ENCODE peak calls at places on chromosomes 6 and 20, in four cellular contexts. K is stimulated activated CD4-positive, alpha-beta T cell treated with anti-CD3 and anti-CD28 coated beads, Interleukin-2, amount 100 ng/mL, for 24 hours; X is HuH-7.5; U is SHP77. F is an unnamed sample.

GRCh38 chr6:51626391-51626790 is 461.0 kb downstream of the PKHD1 start:
- DNase-seq in U (no peak), X (no peak), K (no peak), F (no peak)

GRCh38 chr6:7062445-7063162 is 45.2 kb upstream of the RREB1 start:
- DNase-seq in X (no peak), U (peak), K (no peak), F (no peak)

GRCh38 chr6:11317885-11318771 is 85.7 kb upstream of the NEDD9 start:
- DNase-seq in K (peak), X (no peak), U (peak), F (peak)

GRCh38 chr20:21336455-21337151 is 33.5 kb downstream of the XRN2 start:
- DNase-seq in X (no peak), K (no peak), U (no peak), F (no peak)

GRCh38 chr6:21604081-21604480 is 10.5 kb downstream of the SOX4 start:
- DNase-seq in K (no peak), U (no peak), X (no peak), F (no peak)

GRCh38 chr20:41143354-41143753 is 6.0 kb downstream of the PLCG1 start:
- DNase-seq in X (no peak), K (no peak), U (no peak), F (no peak)

GRCh38 chr6:1606533-1607235 is 3.0 kb upstream of the FOXC1 start:
- DNase-seq in K (no peak), X (no peak), U (no peak), F (no peak)

GRCh38 chr6:39204646-39205244 is 24.5 kb downstream of the KCNK5 start:
- DNase-seq in K (no peak), U (no peak), X (no peak), F (no peak)

GRCh38 chr6:139883776-139884175 is 509.3 kb upstream of the CITED2 start:
- DNase-seq in U (no peak), K (no peak), X (no peak), F (no peak)

GRCh38 chr6:33988121-33989015 is 157.5 kb downstream of the GRM4 start:
- DNase-seq in X (peak), U (peak), K (no peak), F (no peak)

GRCh38 chr20:15895560-15896084 is 677.6 kb downstream of the KIF16B start:
- DNase-seq in U (no peak), X (no peak), K (no peak), F (no peak)

GRCh38 chr6:5202206-5202605 is 58.5 kb downstream of the LYRM4 start:
- DNase-seq in U (no peak), K (no peak), X (no peak), F (no peak)

GRCh38 chr6:21595265-21595950 is 1.9 kb downstream of the SOX4 start:
- DNase-seq in K (peak), X (no peak), U (no peak), F (no peak)

GRCh38 chr6:56686429-56686828 is 43.7 kb upstream of the DST start:
- DNase-seq in U (no peak), X (no peak), K (no peak), F (no peak)

F was measured in kidney glomerular epithelial cell.